ENCODE peak calls at places on chromosomes 12 and 14, in nine cellular contexts. K is neural progenitor cell; G is Ammon's horn; F is body of pancreas; W is RWPE1; Y is hippocampal formation; A is activated CD8-positive, alpha-beta memory T cell treated with anti-CD3 and anti-CD28 coated beads for 24 hours; R is NCI-H345; E is stimulated activated effector memory CD8-positive, alpha-beta T cell treated with anti-CD3 and anti-CD28 coated beads, Interleukin-12 subunit alpha, Interleukin-12 subunit beta, amount 100 ng/mL, for 72 hours. O is an unnamed sample.

GRCh38 chr14:35296505-35296904 is 4.3 kb downstream of the PSMA6 start:
- DNase-seq in K (no peak), G (no peak), F (no peak), W (no peak), Y (no peak), A (no peak), R (no peak), E (no peak), O (no peak)

GRCh38 chr14:31781578-31781977 is 220.4 kb downstream of the NUBPL start:
- DNase-seq in K (no peak), G (no peak), F (no peak), W (no peak), Y (no peak), A (no peak), R (no peak), E (no peak), O (no peak)

GRCh38 chr14:101932668-101933067 is 31.7 kb upstream of the DYNC1H1 start:
- DNase-seq in K (no peak), G (no peak), F (no peak), W (no peak), Y (no peak), A (no peak), R (no peak), E (no peak), O (no peak)

GRCh38 chr12:91179315-91179714 is 3.3 kb downstream of the DCN start:
- DNase-seq in K (no peak), G (no peak), F (no peak), W (no peak), Y (no peak), A (no peak), R (no peak), E (no peak), O (no peak)

GRCh38 chr12:58976146-58976545 is 55.8 kb upstream of the LRIG3 start:
- DNase-seq in K (no peak), G (no peak), F (no peak), W (no peak), Y (no peak), A (no peak), R (no peak), E (no peak), O (no peak)

GRCh38 chr14:64502476-64503183 is 1.0 kb downstream of the ZBTB25 start:
- DNase-seq in K (peak; percentile 44), G (no peak), F (peak; percentile 51), W (no peak), Y (no peak), A (peak; percentile 64), R (peak; percentile 35), E (no peak), O (no peak)

GRCh38 chr14:42112108-42112507 is 505.4 kb downstream of the LRFN5 start:
- DNase-seq in K (no peak), G (no peak), F (no peak), W (peak; percentile 20), Y (no peak), A (no peak), R (no peak), E (no peak), O (no peak)

GRCh38 chr14:99596071-99596627 is 7.9 kb downstream of the CCDC85C start:
- DNase-seq in K (no peak), G (no peak), F (peak; percentile 81), W (no peak), Y (no peak), A (no peak), R (no peak), E (no peak), O (no peak)

GRCh38 chr12:65655074-65655493 is 169.2 kb upstream of the HMGA2 start:
- DNase-seq in K (no peak), G (no peak), F (no peak), W (no peak), Y (no peak), A (no peak), R (no peak), E (no peak), O (no peak)

GRCh38 chr12:42862055-42862454 is 272.5 kb upstream of the PRICKLE1 start:
- DNase-seq in K (no peak), G (no peak), F (no peak), W (no peak), Y (no peak), A (no peak), R (no peak), E (no peak), O (no peak)

GRCh38 chr12:47017901-47018479 is 61.4 kb upstream of the PCED1B start:
- DNase-seq in K (no peak), G (no peak), F (no peak), W (peak; percentile 72), Y (no peak), A (no peak), R (no peak), E (no peak), O (no peak)

GRCh38 chr12:54439096-54439495 is 20.0 kb upstream of the ITGA5 start:
- DNase-seq in K (no peak), G (no peak), F (no peak), W (no peak), Y (no peak), A (no peak), R (no peak), E (no peak), O (no peak)

GRCh38 chr12:27635349-27635972 is 60.8 kb upstream of the REP15 start:
- DNase-seq in K (peak; percentile 51), G (peak; percentile 73), F (no peak), W (peak; percentile 34), Y (peak; percentile 81), A (no peak), R (peak; percentile 23), E (no peak), O (peak; percentile 63)

GRCh38 chr12:26204612-26205289 is 9.4 kb downstream of the SSPN start:
- DNase-seq in K (no peak), G (no peak), F (no peak), W (no peak), Y (no peak), A (no peak), R (no peak), E (no peak), O (peak; percentile 23)